ENCODE peak calls at places on chromosomes 2 and 18, in eight cellular contexts. X, L, Q, V, U, Y, K and D are unnamed samples.

GRCh38 chr2:13050764-13051163 is 334.0 kb downstream of the TRIB2 start:
- DNase-seq in K (no peak), Y (no peak), X (no peak), Q (no peak), V (peak), U (no peak), L (no peak), D (no peak)

GRCh38 chr18:371616-371998 is 103.8 kb upstream of the THOC1 start:
- DNase-seq in U (no peak), Y (no peak), X (no peak), K (peak), V (no peak), L (no peak), Q (no peak), D (no peak)

GRCh38 chr2:180442860-180443644 is 436.0 kb upstream of the CWC22 start:
- DNase-seq in U (no peak), Y (no peak), Q (no peak), L (no peak), V (no peak), X (no peak), K (no peak), D (no peak)

GRCh38 chr18:62631173-62631572 is 84.2 kb upstream of the PHLPP1 start:
- DNase-seq in V (no peak), X (no peak), K (no peak), Q (no peak), Y (no peak), L (no peak), U (no peak), D (no peak)

GRCh38 chr2:240557101-240557751 is 562 bp downstream of the ANKMY1 start:
- DNase-seq in K (no peak), U (peak), V (no peak), X (peak), L (no peak), Y (no peak), Q (peak), D (no peak)

GRCh38 chr2:164785447-164785846 is 56.2 kb downstream of the COBLL1 start:
- DNase-seq in X (no peak), L (no peak), Y (no peak), Q (no peak), K (no peak), U (no peak), V (peak), D (no peak)

GRCh38 chr2:14524041-14524802 is 108.3 kb upstream of the LRATD1 start:
- DNase-seq in V (no peak), Q (no peak), X (no peak), Y (no peak), L (no peak), K (no peak), U (no peak), D (no peak)

GRCh38 chr2:17879137-17879912 is 858 bp downstream of the KCNS3 start:
- DNase-seq in Q (peak), K (peak), L (no peak), V (peak), U (peak), Y (peak), X (peak), D (no peak)

GRCh38 chr2:201696151-201696659 is 2.2 kb downstream of the MPP4 start:
- DNase-seq in Y (no peak), V (peak), X (no peak), L (no peak), U (peak), Q (no peak), K (no peak), D (no peak)

GRCh38 chr2:61670591-61671503 is 132.7 kb upstream of the XPO1 start:
- DNase-seq in Y (no peak), Q (peak), V (peak), K (no peak), L (no peak), U (peak), X (peak), D (no peak)

DNA sequence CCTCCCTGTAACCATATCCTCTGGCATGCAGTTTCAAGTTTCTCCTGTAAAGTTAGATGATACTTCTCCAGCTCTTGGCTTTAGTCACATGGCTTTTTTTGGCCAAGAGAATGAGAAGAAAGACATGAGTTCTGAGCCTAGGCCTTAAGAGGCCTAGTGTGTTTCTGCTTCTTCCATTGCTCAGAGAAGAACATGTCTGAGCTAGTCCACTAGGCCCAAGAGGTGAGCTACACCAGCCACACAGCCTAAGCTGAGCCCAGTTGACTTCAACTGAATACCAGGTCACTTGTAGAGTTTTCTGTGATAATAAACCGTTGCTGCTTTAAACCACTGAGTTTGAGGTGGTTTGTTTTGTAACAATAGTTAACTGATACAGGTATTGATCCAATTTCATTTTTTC is 19.9 kb upstream of the EFEMP1 start:
- DNase-seq in K (no peak), V (no peak), X (no peak), Y (no peak), Q (no peak), U (no peak), L (no peak), D (no peak)
- H3K27ac ChIP-seq in K (no peak), V (no peak), X (no peak), Y (no peak), Q (no peak), U (no peak), L (no peak), D (no peak)

GRCh38 chr18:33812186-33812585 is 234.2 kb downstream of the ASXL3 start:
- DNase-seq in X (no peak), V (no peak), U (no peak), L (no peak), K (no peak), Q (no peak), Y (no peak), D (no peak)

GRCh38 chr18:33820517-33821368 is 242.7 kb downstream of the ASXL3 start:
- DNase-seq in Y (no peak), K (no peak), L (no peak), U (no peak), Q (no peak), V (no peak), X (no peak), D (no peak)

GRCh38 chr18:33818145-33818544 is 240.1 kb downstream of the ASXL3 start:
- DNase-seq in K (no peak), Q (no peak), X (no peak), Y (no peak), L (no peak), V (no peak), U (no peak), D (no peak)

GRCh38 chr18:33821503-33821902 is 243.5 kb downstream of the ASXL3 start:
- DNase-seq in X (no peak), Y (no peak), K (no peak), U (no peak), L (no peak), Q (no peak), V (peak), D (no peak)

DNA sequence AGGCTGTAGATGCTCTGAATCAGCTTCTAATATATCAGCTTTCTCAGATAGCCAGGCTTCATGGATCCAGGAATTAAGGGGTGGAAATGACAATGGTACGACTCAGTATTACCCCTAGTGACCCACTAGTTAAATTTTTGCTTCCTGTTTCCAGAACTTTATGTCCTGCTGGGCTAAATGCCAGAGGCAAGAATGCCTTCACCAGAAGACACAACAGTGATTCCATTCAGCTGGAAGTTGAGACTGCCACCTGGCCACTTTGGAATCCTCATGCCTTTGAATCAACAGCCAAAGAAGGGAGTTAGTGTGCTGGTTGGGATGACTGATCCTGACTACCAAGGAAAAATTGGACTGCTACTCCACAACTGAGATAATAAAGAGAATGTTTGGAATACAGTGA is 239.1 kb downstream of the ASXL3 start:
- DNase-seq in V (no peak), K (no peak), Y (no peak), L (no peak), Q (no peak), X (no peak), U (no peak), D (no peak)
- H3K27ac ChIP-seq in V (no peak), K (no peak), Y (no peak), L (no peak), Q (no peak), X (no peak), U (no peak), D (no peak)

GRCh38 chr2:111030271-111030891 is 90.3 kb upstream of the BCL2L11 start:
- DNase-seq in X (no peak), V (no peak), K (no peak), Q (no peak), U (no peak), L (no peak), Y (no peak), D (no peak)
- H3K27ac ChIP-seq in X (no peak), V (no peak), K (no peak), Q (no peak), U (no peak), L (no peak), Y (no peak), D (no peak)

GRCh38 chr18:28792404-28793103 is 615.6 kb upstream of the CDH2 start:
- DNase-seq in Y (no peak), L (no peak), K (no peak), U (no peak), X (no peak), V (no peak), Q (no peak), D (no peak)
- H3K27ac ChIP-seq in Y (no peak), L (no peak), K (peak), U (no peak), X (no peak), V (no peak), Q (no peak), D (no peak)

GRCh38 chr2:137828624-137829023 is 135.6 kb upstream of the HNMT start:
- DNase-seq in V (no peak), L (no peak), K (no peak), X (no peak), U (no peak), Y (no peak), Q (no peak), D (no peak)

GRCh38 chr2:137824501-137824900 is 139.8 kb upstream of the HNMT start:
- DNase-seq in U (no peak), L (no peak), Y (no peak), V (no peak), K (no peak), X (no peak), Q (no peak), D (no peak)

GRCh38 chr2:137826373-137827372 is 137.6 kb upstream of the HNMT start:
- DNase-seq in X (no peak), K (no peak), L (no peak), Q (no peak), U (no peak), Y (no peak), V (no peak), D (no peak)

DNA sequence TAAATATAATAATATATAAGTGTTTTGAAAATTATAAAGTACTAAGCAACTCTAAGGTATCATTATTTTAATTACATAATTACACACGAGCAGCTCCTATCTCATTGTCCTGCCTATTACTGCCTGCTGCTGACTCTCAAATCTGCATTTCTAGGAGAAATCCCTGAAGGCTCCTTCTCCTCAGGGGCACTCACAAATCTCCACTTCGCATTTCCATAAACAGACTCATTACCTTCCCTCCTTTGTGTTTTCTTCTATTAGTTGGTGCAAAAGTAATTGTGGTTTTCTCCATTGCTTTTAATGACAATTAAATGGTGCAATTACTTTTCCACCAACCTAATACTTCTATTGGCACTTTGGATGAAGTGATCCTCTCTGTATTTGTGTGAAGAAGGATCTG is 135.0 kb upstream of the HNMT start:
- DNase-seq in Y (no peak), U (no peak), Q (no peak), L (no peak), K (no peak), V (no peak), X (no peak), D (no peak)
- H3K27ac ChIP-seq in Y (no peak), U (no peak), Q (no peak), L (no peak), K (no peak), V (no peak), X (no peak), D (no peak)